ENCODE peak calls at places on chromosomes 3 and 15, in six cellular contexts. Y is heart right ventricle, W is brain microvascular endothelial cell, U is cardiac fibroblast, S is uterus, G is body of pancreas. Q is an unnamed sample.
A peak's percentile ranks its signal among the peaks of the same experiment; 100 is the strongest.

GRCh38 chr3:95319921-95320494 is 1257.1 kb downstream of the NSUN3 start:
- DNase-seq in Y (no peak), W (peak; percentile 19), U (no peak), S (no peak), G (no peak), Q (no peak)

GRCh38 chr3:32840086-32840841 is 22.5 kb downstream of the TRIM71 start:
- DNase-seq in Y (no peak), W (no peak), U (no peak), S (no peak), G (no peak), Q (no peak)

GRCh38 chr3:29605845-29606244 is 325.0 kb downstream of the RBMS3 start:
- DNase-seq in Y (no peak), W (peak; percentile 15), U (peak; percentile 75), S (no peak), G (no peak), Q (no peak)

GRCh38 chr3:55720614-55721013 is 233.5 kb upstream of the WNT5A start:
- DNase-seq in Y (no peak), W (peak; percentile 27), U (peak; percentile 5), S (no peak), G (no peak), Q (no peak)

GRCh38 chr3:172640751-172641150 is 70.1 kb downstream of the NCEH1 start:
- DNase-seq in Y (no peak), W (no peak), U (no peak), S (no peak), G (no peak), Q (no peak)

GRCh38 chr3:16447156-16447555 is 66.3 kb downstream of the RFTN1 start:
- DNase-seq in Y (no peak), W (no peak), U (no peak), S (no peak), G (no peak), Q (no peak)

GRCh38 chr3:143808999-143809700 is 39.1 kb downstream of the SLC9A9 start:
- DNase-seq in Y (peak; percentile 26), W (no peak), U (peak; percentile 54), S (no peak), G (no peak), Q (no peak)

GRCh38 chr3:18385706-18386105 is 39.4 kb downstream of the SATB1 start:
- DNase-seq in Y (no peak), W (no peak), U (no peak), S (no peak), G (no peak), Q (no peak)

GRCh38 chr3:53150247-53151085 is 10.5 kb upstream of the PRKCD start:
- DNase-seq in Y (no peak), W (no peak), U (peak; percentile 44), S (no peak), G (peak; percentile 91), Q (no peak)

GRCh38 chr3:58041826-58042324 is 33.7 kb downstream of the FLNB start:
- DNase-seq in Y (no peak), W (peak; percentile 72), U (peak; percentile 51), S (no peak), G (no peak), Q (peak; percentile 71)

GRCh38 chr3:134197681-134198261 is 52.9 kb downstream of the RYK start:
- DNase-seq in Y (peak; percentile 35), W (peak; percentile 56), U (peak; percentile 75), S (no peak), G (no peak), Q (peak; percentile 21)

GRCh38 chr15:25862469-25863066 is 559 bp downstream of the ATP10A start:
- DNase-seq in Y (no peak), W (no peak), U (peak; percentile 26), S (no peak), G (no peak), Q (no peak)

GRCh38 chr15:58479941-58480340 is 48.1 kb downstream of the LIPC start:
- DNase-seq in Y (no peak), W (no peak), U (no peak), S (no peak), G (no peak), Q (no peak)

GRCh38 chr3:12221663-12222062 is 63.0 kb upstream of the TIMP4 start:
- DNase-seq in Y (no peak), W (no peak), U (no peak), S (no peak), G (no peak), Q (no peak)

GRCh38 chr3:171875923-171876412 is 32.8 kb downstream of the TMEM212 start:
- DNase-seq in Y (no peak), W (peak; percentile 89), U (peak; percentile 46), S (no peak), G (no peak), Q (no peak)

GRCh38 chr3:32685604-32686185 is 707 bp downstream of the CNOT10 start:
- DNase-seq in Y (no peak), W (peak; percentile 14), U (peak; percentile 27), S (no peak), G (no peak), Q (peak; percentile 12)

GRCh38 chr3:149726716-149727407 is 25.4 kb downstream of the COMMD2 start:
- DNase-seq in Y (no peak), W (no peak), U (no peak), S (no peak), G (no peak), Q (peak; percentile 30)

GRCh38 chr3:122258757-122259371 is 66.2 kb upstream of the CSTA start:
- DNase-seq in Y (peak; percentile 63), W (peak; percentile 43), U (peak; percentile 71), S (no peak), G (peak; percentile 82), Q (peak; percentile 67)

GRCh38 chr3:56829543-56829942 is 27.8 kb upstream of the ARHGEF3 start:
- DNase-seq in Y (no peak), W (no peak), U (no peak), S (no peak), G (no peak), Q (no peak)

GRCh38 chr3:149605902-149606301 is 51.9 kb downstream of the WWTR1 start:
- DNase-seq in Y (no peak), W (peak; percentile 63), U (peak; percentile 50), S (no peak), G (no peak), Q (no peak)

GRCh38 chr3:23698652-23699313 is 107.0 kb upstream of the UBE2E1 start:
- DNase-seq in Y (no peak), W (no peak), U (no peak), S (no peak), G (no peak), Q (no peak)
- TF ChIP-seq CTCF in Y (no peak), W (no peak), U (no peak), S (no peak), G (no peak), Q (peak; percentile 34)

GRCh38 chr3:61173685-61174084 is 77.6 kb downstream of the FHIT start:
- DNase-seq in Y (no peak), W (peak; percentile 14), U (no peak), S (no peak), G (no peak), Q (no peak)

GRCh38 chr3:61182648-61183047 is 68.6 kb downstream of the FHIT start:
- DNase-seq in Y (no peak), W (no peak), U (no peak), S (no peak), G (no peak), Q (no peak)

GRCh38 chr3:61177450-61177849 is 73.8 kb downstream of the FHIT start:
- DNase-seq in Y (no peak), W (no peak), U (no peak), S (no peak), G (no peak), Q (no peak)

GRCh38 chr3:61181874-61182273 is 69.4 kb downstream of the FHIT start:
- DNase-seq in Y (no peak), W (peak; percentile 78), U (peak; percentile 3), S (no peak), G (no peak), Q (peak; percentile 21)

DNA sequence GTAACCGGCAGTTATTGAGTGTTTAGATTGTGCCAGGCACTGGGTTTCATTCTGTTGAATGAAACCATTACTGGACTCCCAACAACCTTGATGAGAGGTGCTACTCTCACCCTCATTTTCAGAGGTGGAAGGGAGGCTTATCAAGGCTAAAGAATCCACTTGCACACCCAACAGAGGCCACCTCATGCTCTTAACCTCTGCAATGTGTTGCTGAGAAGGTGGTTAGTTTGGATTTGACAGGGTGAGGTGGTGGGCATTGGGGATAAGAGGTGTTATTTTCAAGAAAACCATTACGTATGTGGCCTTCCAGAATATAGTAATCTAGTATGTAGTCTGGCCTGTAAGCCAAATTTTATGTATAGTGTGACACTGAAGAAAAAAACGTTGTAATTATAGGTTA is 73.1 kb downstream of the FHIT start:
- DNase-seq in Y (no peak), W (no peak), U (no peak), S (no peak), G (no peak), Q (no peak)
- TF ChIP-seq CTCF in Y (no peak), W (no peak), U (no peak), S (no peak), G (no peak), Q (no peak)

GRCh38 chr3:109927161-109927560 is 589.8 kb upstream of the DPPA4 start:
- DNase-seq in Y (no peak), W (peak; percentile 96), U (peak; percentile 88), S (no peak), G (no peak), Q (no peak)

GRCh38 chr3:109933576-109933975 is 596.2 kb upstream of the DPPA4 start:
- DNase-seq in Y (no peak), W (no peak), U (no peak), S (no peak), G (no peak), Q (no peak)

GRCh38 chr3:109926376-109926775 is 589.0 kb upstream of the DPPA4 start:
- DNase-seq in Y (no peak), W (peak; percentile 7), U (no peak), S (no peak), G (no peak), Q (no peak)

GRCh38 chr3:109927726-109928125 is 590.4 kb upstream of the DPPA4 start:
- DNase-seq in Y (no peak), W (no peak), U (no peak), S (no peak), G (no peak), Q (no peak)

GRCh38 chr3:109930592-109930991 is 593.2 kb upstream of the DPPA4 start:
- DNase-seq in Y (no peak), W (no peak), U (no peak), S (no peak), G (no peak), Q (no peak)
- TF ChIP-seq CTCF in Y (no peak), W (no peak), U (no peak), S (no peak), G (no peak), Q (no peak)

GRCh38 chr3:163943664-163944063 is 1134.6 kb downstream of the SI start:
- DNase-seq in Y (no peak), W (no peak), U (no peak), S (no peak), G (no peak), Q (no peak)

GRCh38 chr3:163935411-163935810 is 1142.9 kb downstream of the SI start:
- DNase-seq in Y (no peak), W (no peak), U (no peak), S (no peak), G (no peak), Q (no peak)

GRCh38 chr3:163936557-163936956 is 1141.7 kb downstream of the SI start:
- DNase-seq in Y (no peak), W (no peak), U (no peak), S (no peak), G (no peak), Q (no peak)

DNA sequence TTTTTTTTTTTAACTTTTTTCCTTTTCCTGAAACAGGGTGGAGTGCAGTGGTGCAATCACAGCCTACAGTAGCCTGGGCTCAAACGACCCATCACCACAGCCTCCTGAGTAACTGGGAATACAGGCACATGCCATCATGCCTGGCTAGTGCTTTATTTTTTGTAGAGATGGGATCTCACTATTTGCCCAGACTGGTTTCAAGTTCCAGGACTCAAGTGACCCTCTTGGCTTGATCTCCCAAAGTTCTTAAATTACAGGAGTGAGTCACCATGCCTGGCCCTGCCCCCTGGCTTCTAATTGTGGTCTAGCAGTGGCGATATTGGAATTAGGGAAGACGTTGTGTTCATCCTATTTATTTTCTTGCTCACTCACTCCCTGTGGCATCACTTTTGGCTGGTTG is 1138.4 kb downstream of the SI start:
- DNase-seq in Y (no peak), W (peak; percentile 55), U (no peak), S (no peak), G (no peak), Q (no peak)
- TF ChIP-seq CTCF in Y (no peak), W (peak; percentile 49), U (no peak), S (no peak), G (no peak), Q (no peak)

Q was measured in GM12864.